ENCODE peak calls at places on chromosomes 7 and 10, in eight cellular contexts. A is small intestine; T is suprapubic skin; V is heart right ventricle; Z is HCT116; Y is effector memory CD4-positive, alpha-beta T cell; H is CD4-positive, alpha-beta T cell; O is neural progenitor cell. U is an unnamed sample. For H3K27me3 and H3K9me3, the result is how much of the 10 kb centered on the place peaks cover.

GRCh38 chr10:73848821-73849489 is 25.4 kb downstream of the CAMK2G start:
- DNase-seq in A (peak), T (peak), V (peak), Z (peak), Y (peak), H (peak), O (peak), U (peak)

GRCh38 chr7:39950473-39951155 is 558 bp downstream of the CDK13 start:
- DNase-seq in A (peak), T (peak), V (peak), Z (no peak), Y (peak), H (peak), O (peak), U (no peak)

GRCh38 chr10:132294561-132295320 is 13.0 kb downstream of the STK32C start:
- DNase-seq in A (no peak), T (peak), V (no peak), Z (no peak), Y (no peak), H (no peak), O (peak), U (no peak)

GRCh38 chr7:119664601-119665000 is 608.4 kb upstream of the KCND2 start:
- DNase-seq in A (no peak), T (no peak), V (no peak), Z (no peak), Y (no peak), H (no peak), O (no peak), U (no peak)

GRCh38 chr10:31321396-31321941 is 2.5 kb downstream of the ZEB1 start:
- DNase-seq in A (no peak), T (no peak), V (peak), Z (no peak), Y (peak), H (peak), O (peak), U (no peak)

GRCh38 chr10:71797533-71798307 is 24.4 kb upstream of the VSIR start:
- DNase-seq in A (no peak), T (peak), V (no peak), Z (no peak), Y (no peak), H (no peak), O (no peak), U (no peak)

GRCh38 chr10:43863859-43864591 is 215.3 kb upstream of the ZNF32 start:
- DNase-seq in A (peak), T (no peak), V (peak), Z (no peak), Y (no peak), H (no peak), O (no peak), U (no peak)

GRCh38 chr10:97795886-97796285 is 24.1 kb upstream of the SFRP5 start:
- DNase-seq in A (no peak), T (no peak), V (no peak), Z (no peak), Y (no peak), H (no peak), O (no peak), U (no peak)

GRCh38 chr7:1080251-1080917 is 7.5 kb upstream of the GPER1 start:
- DNase-seq in A (no peak), T (no peak), V (no peak), Z (no peak), Y (no peak), H (no peak), O (no peak), U (no peak)

GRCh38 chr10:58967551-58968418 is 208.7 kb upstream of the PHYHIPL start:
- DNase-seq in A (peak), T (no peak), V (peak), Z (no peak), Y (no peak), H (no peak), O (peak), U (peak)

GRCh38 chr10:43250925-43251663 is 15.8 kb downstream of the RASGEF1A start:
- DNase-seq in A (no peak), T (peak), V (peak), Z (no peak), Y (no peak), H (no peak), O (no peak), U (no peak)

GRCh38 chr10:103493911-103494877 is 689 bp downstream of the NEURL1 start:
- DNase-seq in A (no peak), T (no peak), V (no peak), Z (no peak), Y (no peak), H (peak), O (peak), U (no peak)

GRCh38 chr10:100186813-100187212 is 984 bp upstream of the ERLIN1 start:
- DNase-seq in A (peak), T (no peak), V (no peak), Z (peak), Y (no peak), H (no peak), O (peak), U (no peak)

GRCh38 chr10:58637372-58637771 is 124.7 kb downstream of the BICC1 start:
- DNase-seq in A (peak), T (no peak), V (no peak), Z (no peak), Y (no peak), H (no peak), O (no peak), U (no peak)

GRCh38 chr10:132689721-132690360 is 96.1 kb downstream of the NKX6-2 start:
- DNase-seq in A (no peak), T (peak), V (no peak), Z (no peak), Y (no peak), H (no peak), O (no peak), U (no peak)

GRCh38 chr7:116164552-116164951 is 45.8 kb upstream of the TES start:
- DNase-seq in A (no peak), T (no peak), V (no peak), Z (no peak), Y (no peak), H (no peak), O (no peak), U (no peak)

GRCh38 chr7:45446195-45446944 is 127.8 kb upstream of the ADCY1 start:
- DNase-seq in A (no peak), T (no peak), V (no peak), Z (no peak), Y (no peak), H (no peak), O (no peak), U (no peak)

GRCh38 chr7:440059-440749 is 79.4 kb downstream of the PDGFA start:
- DNase-seq in A (peak), T (no peak), V (no peak), Z (no peak), Y (no peak), H (no peak), O (no peak), U (no peak)

GRCh38 chr7:2166625-2167280 is 66.0 kb downstream of the MAD1L1 start:
- DNase-seq in A (no peak), T (no peak), V (no peak), Z (no peak), Y (no peak), H (no peak), O (no peak), U (no peak)

GRCh38 chr10:110850990-110851389 is 20.7 kb upstream of the PDCD4 start:
- DNase-seq in A (no peak), T (no peak), V (no peak), Z (no peak), Y (no peak), H (no peak), O (no peak), U (no peak)

GRCh38 chr10:125707852-125708468 is 11.5 kb upstream of the EDRF1 start:
- DNase-seq in A (peak), T (no peak), V (no peak), Z (peak), Y (no peak), H (no peak), O (no peak), U (no peak)

GRCh38 chr10:42875792-42876191 is 93.2 kb downstream of the BMS1 start:
- DNase-seq in A (no peak), T (no peak), V (no peak), Z (no peak), Y (no peak), H (no peak), O (peak), U (no peak)

GRCh38 chr7:1940402-1940786 is 270.3 kb downstream of the ELFN1 start:
- DNase-seq in A (peak), T (no peak), V (peak), Z (no peak), Y (peak), H (peak), O (no peak), U (no peak)

GRCh38 chr10:117168135-117168674 is 29.1 kb upstream of the KCNK18 start:
- DNase-seq in A (peak), T (peak), V (peak), Z (no peak), Y (peak), H (peak), O (peak), U (no peak)

GRCh38 chr7:22786290-22786932 is 36.2 kb downstream of the TOMM7 start:
- DNase-seq in A (peak), T (no peak), V (no peak), Z (no peak), Y (no peak), H (no peak), O (peak), U (no peak)

GRCh38 chr10:74976565-74976964 is 134.9 kb upstream of the SAMD8 start:
- DNase-seq in A (peak), T (no peak), V (no peak), Z (no peak), Y (no peak), H (no peak), O (peak), U (no peak)

GRCh38 chr10:92692085-92692671 is 2.4 kb downstream of the HHEX start:
- DNase-seq in A (no peak), T (no peak), V (no peak), Z (no peak), Y (no peak), H (no peak), O (peak), U (peak)

GRCh38 chr10:131576341-131577177 is 265.0 kb upstream of the TCERG1L start:
- DNase-seq in A (no peak), T (peak), V (no peak), Z (no peak), Y (no peak), H (no peak), O (no peak), U (no peak)

GRCh38 chr10:79066460-79067240 is 2.1 kb upstream of the ZMIZ1 start:
- DNase-seq in A (peak), T (no peak), V (no peak), Z (no peak), Y (no peak), H (no peak), O (peak), U (no peak)

GRCh38 chr10:131857156-131858117 is 43.4 kb upstream of the PPP2R2D start:
- DNase-seq in A (no peak), T (peak), V (no peak), Z (no peak), Y (no peak), H (no peak), O (no peak), U (no peak)

GRCh38 chr10:133182791-133183645 is 23.0 kb downstream of the KNDC1 start:
- DNase-seq in A (no peak), T (no peak), V (no peak), Z (no peak), Y (no peak), H (no peak), O (no peak), U (no peak)

DNA sequence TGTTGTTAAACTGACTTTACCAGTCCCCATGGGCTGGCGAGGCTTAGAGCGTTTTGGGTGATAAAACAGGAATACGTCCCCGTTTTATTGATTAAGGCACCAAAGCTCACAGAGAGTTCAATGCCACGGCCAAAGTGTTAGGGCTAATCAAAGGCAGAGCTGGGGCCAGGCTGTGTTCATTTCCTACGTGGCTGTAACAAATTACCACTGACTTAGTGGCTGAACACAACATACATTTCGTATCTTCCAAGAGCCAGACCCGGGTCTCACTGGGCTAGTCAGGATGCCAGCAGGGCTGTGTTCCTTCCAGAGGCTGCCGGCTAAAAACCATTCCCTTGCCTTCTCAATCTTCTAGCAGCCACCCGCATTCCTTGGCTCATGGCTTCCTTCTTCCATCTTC is 94.4 kb upstream of the HABP2 start:
- DNase-seq in A (no peak), T (no peak), V (no peak), Z (no peak), Y (no peak), H (no peak), O (no peak), U (no peak)
- H3K27me3 ChIP-seq in A (under half), T (under half), V (under half), Z (under half), Y (under half), H (under half), O (under half), U (under half)

GRCh38 chr10:49173201-49173772 is 14.9 kb downstream of the TMEM273 start:
- DNase-seq in A (no peak), T (no peak), V (no peak), Z (no peak), Y (no peak), H (no peak), O (no peak), U (no peak)

GRCh38 chr10:49173848-49174247 is 14.3 kb downstream of the TMEM273 start:
- DNase-seq in A (no peak), T (no peak), V (no peak), Z (no peak), Y (no peak), H (no peak), O (no peak), U (no peak)

GRCh38 chr10:49171326-49172140 is 16.7 kb downstream of the TMEM273 start:
- DNase-seq in A (no peak), T (no peak), V (no peak), Z (no peak), Y (no peak), H (no peak), O (no peak), U (no peak)

GRCh38 chr10:49170632-49171325 is 17.4 kb downstream of the TMEM273 start:
- DNase-seq in A (no peak), T (no peak), V (peak), Z (no peak), Y (no peak), H (no peak), O (no peak), U (no peak)

DNA sequence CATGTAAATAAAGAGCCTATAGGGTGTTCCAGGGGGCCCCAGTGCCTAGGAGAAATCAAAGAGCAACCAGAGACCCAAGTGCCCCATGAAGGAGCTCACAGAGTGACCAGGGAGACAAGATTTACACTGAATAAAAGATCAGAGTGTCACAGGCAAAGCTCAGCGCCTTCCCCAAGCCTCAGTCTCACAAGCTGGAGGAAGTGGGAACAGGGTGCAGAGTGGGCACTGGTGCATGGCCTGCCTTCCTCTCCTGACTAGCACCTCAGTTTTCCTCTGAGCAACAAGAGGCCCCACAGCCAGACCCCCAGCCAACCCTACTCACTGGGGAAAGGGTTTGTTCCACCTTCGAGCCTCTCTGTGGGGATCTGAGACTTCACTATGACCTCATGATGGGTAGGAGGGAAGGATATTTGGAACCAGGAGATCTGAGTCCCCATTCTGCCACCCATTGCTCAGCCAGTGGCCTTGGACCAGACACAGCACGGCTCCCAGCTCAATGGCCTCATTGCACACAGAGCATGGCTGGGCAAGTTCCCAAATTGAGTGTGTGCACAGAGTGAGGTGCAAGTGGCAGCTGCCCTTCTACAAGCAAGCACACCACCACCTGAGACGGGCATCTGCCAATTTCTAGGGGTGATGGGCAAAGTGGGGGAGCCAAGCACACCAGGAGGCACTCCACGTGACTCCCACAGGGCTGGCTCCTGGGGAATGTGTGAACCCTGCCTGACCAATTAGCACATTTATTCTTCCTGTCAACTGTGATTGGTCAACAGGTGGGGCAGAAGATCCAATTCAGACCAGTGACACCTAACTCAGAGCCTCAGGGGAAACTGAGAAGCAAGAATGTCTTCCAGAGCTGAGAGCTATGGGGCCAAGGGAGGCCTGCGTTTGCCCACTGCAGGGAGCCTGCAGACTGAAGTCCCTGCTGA is 15.7 kb downstream of the TMEM273 start:
- DNase-seq in A (no peak), T (no peak), V (no peak), Z (no peak), Y (no peak), H (no peak), O (no peak), U (no peak)
- H3K9me3 ChIP-seq in A (under half), T (under half), V (under half), Z (under half), Y (under half), H (under half), O (under half), U (under half)

DNA sequence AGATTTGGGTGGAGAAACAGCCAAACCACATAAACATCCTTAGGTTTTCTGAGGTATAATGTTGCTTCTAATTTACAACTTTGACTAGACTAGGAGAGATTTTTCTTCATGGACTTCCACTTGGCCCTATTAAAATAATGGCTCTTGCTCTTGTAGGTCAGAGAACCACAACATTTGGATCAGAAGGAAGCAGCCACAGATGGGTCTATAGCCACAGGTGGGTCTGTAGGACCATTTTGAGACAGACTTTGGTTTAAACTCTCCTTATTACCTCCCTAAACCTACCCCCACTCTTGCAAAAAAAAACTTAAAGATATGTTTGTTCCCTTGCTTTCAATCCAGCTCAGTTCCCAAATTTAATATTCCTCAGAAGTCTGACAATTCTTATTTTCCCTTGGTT is 1260.8 kb downstream of the GATA3 start:
- DNase-seq in A (no peak), T (no peak), V (no peak), Z (no peak), Y (no peak), H (no peak), O (no peak), U (no peak)
- H3K27me3 ChIP-seq in A (under half), T (under half), V (under half), Z (under half), Y (under half), H (under half), O (under half), U (under half)

GRCh38 chr10:9800011-9800410 is 1217.7 kb upstream of the CELF2 start:
- DNase-seq in A (no peak), T (no peak), V (no peak), Z (no peak), Y (no peak), H (no peak), O (no peak), U (no peak)
- H3K9me3 ChIP-seq in A (under half), T (under half), V (under half), Z (under half), Y (under half), H (under half), O (under half), U (under half)

GRCh38 chr7:157024716-157025115 is 14.3 kb upstream of the MNX1 start:
- DNase-seq in A (no peak), T (peak), V (no peak), Z (no peak), Y (no peak), H (no peak), O (no peak), U (no peak)
- H3K27me3 ChIP-seq in A (under half), T (half or more), V (half or more), Z (under half), Y (under half), H (half or more), O (half or more), U (half or more)

DNA sequence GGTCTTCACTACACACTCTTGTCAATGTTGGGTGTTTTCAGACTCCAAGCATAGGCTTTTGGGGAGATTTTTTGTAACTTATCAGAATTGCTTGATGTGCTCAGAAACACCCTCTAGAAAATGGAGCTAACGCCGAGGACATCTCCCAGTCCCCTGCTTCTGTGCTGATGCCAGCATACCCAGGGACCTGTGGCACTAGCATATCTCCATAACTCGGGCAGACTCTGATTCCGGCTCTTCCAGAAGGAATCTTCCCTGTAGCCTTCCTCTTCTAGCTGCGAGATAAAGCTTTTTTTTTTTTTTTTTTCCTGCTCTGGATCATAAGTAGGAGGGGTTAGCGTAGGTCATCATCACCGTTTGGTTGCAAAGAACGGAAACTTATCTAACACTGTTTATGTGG is 434.4 kb downstream of the GALNT17 start:
- DNase-seq in A (no peak), T (no peak), V (no peak), Z (no peak), Y (no peak), H (no peak), O (no peak), U (no peak)
- H3K9me3 ChIP-seq in A (under half), T (under half), V (under half), Z (under half), Y (under half), H (under half), O (under half), U (under half)